ENCODE peak calls at places on chromosomes 11 and 22, in four cellular contexts. G is SK-N-SH, U is upper lobe of right lung, S is heart right ventricle. F is an unnamed sample.

GRCh38 chr11:71423181-71423790 is 24.9 kb downstream of the DHCR7 start:
- DNase-seq in G (no peak), U (no peak), S (no peak), F (no peak)

GRCh38 chr11:106456651-106457050 is 379.2 kb downstream of the AASDHPPT start:
- DNase-seq in G (no peak), U (no peak), S (no peak), F (peak; percentile 51)

GRCh38 chr11:103210543-103210942 is 101.3 kb downstream of the DYNC2H1 start:
- DNase-seq in G (no peak), U (no peak), S (no peak), F (no peak)

GRCh38 chr22:19722175-19722914 is 994 bp upstream of the GP1BB start:
- DNase-seq in G (no peak), U (no peak), S (peak; percentile 58), F (no peak)

GRCh38 chr11:106344392-106344791 is 266.9 kb downstream of the AASDHPPT start:
- DNase-seq in G (no peak), U (no peak), S (no peak), F (peak; percentile 47)

GRCh38 chr11:45110562-45110961 is 35.9 kb upstream of the PRDM11 start:
- DNase-seq in G (peak; percentile 76), U (no peak), S (no peak), F (peak; percentile 58)

GRCh38 chr11:101807521-101807920 is 107.3 kb upstream of the CEP126 start:
- DNase-seq in G (no peak), U (no peak), S (no peak), F (no peak)

GRCh38 chr11:130145328-130145812 is 14.2 kb upstream of the ST14 start:
- DNase-seq in G (no peak), U (no peak), S (no peak), F (no peak)

GRCh38 chr11:18727499-18728236 is 1.7 kb upstream of the IGSF22 start:
- DNase-seq in G (peak; percentile 87), U (no peak), S (no peak), F (peak; percentile 16)

GRCh38 chr11:119728226-119728626 is 774 bp downstream of the NECTIN1 start:
- DNase-seq in G (no peak), U (peak; percentile 70), S (no peak), F (no peak)

GRCh38 chr22:49962751-49963646 is 2.4 kb downstream of the PIM3 start:
- DNase-seq in G (no peak), U (peak; percentile 74), S (peak; percentile 32), F (no peak)

GRCh38 chr11:75240381-75241035 is at the start of gene TPBGL:
- DNase-seq in G (peak; percentile 79), U (peak; percentile 66), S (peak; percentile 28), F (no peak)

GRCh38 chr11:125123947-125124633 is 12.7 kb upstream of the TMEM218 start:
- DNase-seq in G (peak; percentile 42), U (peak; percentile 81), S (peak; percentile 43), F (peak; percentile 35)

GRCh38 chr11:85182437-85183109 is 444.6 kb downstream of the DLG2 start:
- DNase-seq in G (peak; percentile 24), U (no peak), S (no peak), F (peak; percentile 73)

GRCh38 chr22:23179381-23180294 is 671 bp upstream of the BCR start:
- DNase-seq in G (no peak), U (no peak), S (peak; percentile 34), F (no peak)

GRCh38 chr22:23110190-23110921 is 31.4 kb downstream of the RSPH14 start:
- DNase-seq in G (peak; percentile 73), U (no peak), S (no peak), F (no peak)

GRCh38 chr11:64864473-64865285 is 13.7 kb downstream of the EHD1 start:
- DNase-seq in G (no peak), U (no peak), S (peak; percentile 75), F (peak; percentile 72)

GRCh38 chr11:69275178-69275577 is 18.8 kb upstream of the MYEOV start:
- DNase-seq in G (no peak), U (no peak), S (no peak), F (no peak)

GRCh38 chr11:65576867-65577755 is 1.3 kb downstream of the EHBP1L1 start:
- DNase-seq in G (no peak), U (peak; percentile 88), S (peak; percentile 61), F (no peak)

GRCh38 chr11:128625766-128626165 is 38.4 kb upstream of the ETS1 start:
- DNase-seq in G (no peak), U (no peak), S (no peak), F (no peak)

GRCh38 chr22:37831472-37831871 is 8.3 kb downstream of the GALR3 start:
- DNase-seq in G (no peak), U (no peak), S (no peak), F (no peak)

GRCh38 chr11:848988-849824 is 6.6 kb downstream of the TSPAN4 start:
- DNase-seq in G (peak; percentile 98), U (no peak), S (peak; percentile 57), F (no peak)

GRCh38 chr11:848380-848931 is 5.8 kb downstream of the TSPAN4 start:
- DNase-seq in G (peak; percentile 89), U (peak; percentile 81), S (peak; percentile 63), F (no peak)

GRCh38 chr11:849951-850776 is 7.5 kb downstream of the TSPAN4 start:
- DNase-seq in G (peak; percentile 87), U (no peak), S (no peak), F (no peak)

GRCh38 chr11:852762-853161 is 10.1 kb downstream of the TSPAN4 start:
- DNase-seq in G (no peak), U (no peak), S (no peak), F (no peak)

GRCh38 chr11:850777-851762 is 8.4 kb downstream of the TSPAN4 start:
- DNase-seq in G (peak; percentile 69), U (no peak), S (no peak), F (no peak)
- TF ChIP-seq CTCF in G (peak; percentile 41), U (no peak), S (no peak), F (peak; percentile 23)

GRCh38 chr11:620201-620600 is 4.5 kb upstream of the IRF7 start:
- DNase-seq in G (no peak), U (no peak), S (peak; percentile 10), F (no peak)

GRCh38 chr11:620935-621814 is 3.6 kb downstream of the CDHR5 start:
- DNase-seq in G (no peak), U (no peak), S (peak; percentile 31), F (no peak)

GRCh38 chr11:618856-619624 is 3.3 kb upstream of the IRF7 start:
- DNase-seq in G (no peak), U (no peak), S (no peak), F (no peak)

GRCh38 chr11:617912-618682 is 2.3 kb upstream of the IRF7 start:
- DNase-seq in G (no peak), U (no peak), S (no peak), F (no peak)

DNA sequence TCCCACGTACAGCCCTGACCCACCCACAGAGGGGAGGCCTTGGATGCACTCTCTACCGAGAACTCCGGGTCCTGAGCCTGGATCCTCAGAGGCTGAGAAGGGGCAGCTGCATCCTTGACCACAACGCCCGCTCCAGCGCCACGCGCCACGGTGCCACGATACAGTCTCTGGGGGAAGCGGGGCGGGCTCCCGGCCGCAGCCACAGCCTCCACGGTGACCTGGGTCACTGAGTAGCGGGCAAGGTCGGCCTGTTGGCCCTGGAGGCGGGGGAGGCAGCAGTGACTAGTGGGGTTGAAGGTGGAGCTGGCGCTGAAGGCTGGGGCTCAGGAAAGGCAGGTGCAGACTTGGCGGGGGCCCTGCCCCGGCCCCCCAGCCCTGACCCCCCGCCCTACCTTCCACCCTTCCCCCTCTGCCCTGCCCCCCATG is 3.9 kb upstream of the IRF7 start:
- DNase-seq in G (no peak), U (no peak), S (peak; percentile 12), F (no peak)
- H3K27ac ChIP-seq in G (no peak overlapping the region), U (no peak overlapping the region), S (no peak overlapping the region), F (no peak overlapping the region)

GRCh38 chr11:4018641-4019040 is 76.0 kb upstream of the RRM1 start:
- DNase-seq in G (no peak), U (no peak), S (no peak), F (no peak)
- TF ChIP-seq CTCF in G (no peak), U (no peak), S (no peak), F (no peak)

DNA sequence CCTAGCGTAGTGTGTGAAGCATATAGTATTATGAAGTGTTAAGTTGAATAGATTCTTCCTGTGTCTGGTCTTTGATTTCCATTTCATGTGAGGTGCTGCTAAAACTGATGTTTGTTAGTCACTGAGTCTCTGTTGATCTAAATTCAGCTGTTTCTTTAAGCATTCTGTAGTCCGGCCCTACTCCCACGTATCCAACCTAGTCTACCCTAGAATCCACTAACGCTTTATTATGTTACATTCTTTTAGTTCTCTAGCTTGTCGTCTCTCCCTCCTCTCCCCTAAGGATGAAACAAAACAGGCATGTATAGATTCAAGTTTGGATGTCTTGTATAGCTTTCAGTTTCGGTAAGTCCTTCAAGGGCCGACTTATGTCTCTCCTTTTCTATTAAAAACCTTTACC is 4.1 kb downstream of the WEE1 start:
- DNase-seq in G (no peak), U (no peak), S (no peak), F (peak; percentile 36)
- H3K27ac ChIP-seq in G (peak overlapping the region; percentile 99), U (peak overlapping the region; percentile 44), S (no peak overlapping the region), F (peak overlapping the region; percentile 98)